ENCODE peak calls at places on chromosomes 11 and 22, in six cellular contexts. N is A549, L is fibroblast of lung, E is mucosa of descending colon, P is body of pancreas, C is testis. R is an unnamed sample.
A peak's percentile ranks its signal among the peaks of the same experiment; 100 is the strongest.

GRCh38 chr22:19884161-19884953 is 29.7 kb upstream of the GNB1L start:
- DNase-seq in N (no peak), L (no peak), E (no peak), P (no peak), C (no peak), R (no peak)

GRCh38 chr22:49814164-49814686 is 13.4 kb downstream of the BRD1 start:
- DNase-seq in N (no peak), L (no peak), E (no peak), P (peak; percentile 33), C (no peak), R (no peak)

GRCh38 chr11:57667065-57667714 is 724 bp upstream of the ZDHHC5 start:
- DNase-seq in N (peak; percentile 99), L (peak; percentile 99), E (peak; percentile 95), P (peak; percentile 95), C (peak; percentile 100), R (peak; percentile 96)

GRCh38 chr11:91163619-91164451 is 941.0 kb upstream of the CHORDC1 start:
- DNase-seq in N (peak; percentile 44), L (peak; percentile 90), E (no peak), P (no peak), C (no peak), R (no peak)

GRCh38 chr11:77377734-77378133 is 76.2 kb upstream of the GDPD4 start:
- DNase-seq in N (no peak), L (peak; percentile 18), E (no peak), P (no peak), C (no peak), R (no peak)

GRCh38 chr22:31676700-31677099 is 14.7 kb upstream of the PISD start:
- DNase-seq in N (peak; percentile 90), L (peak; percentile 93), E (peak; percentile 98), P (peak; percentile 97), C (peak; percentile 96), R (peak; percentile 94)

GRCh38 chr11:46759196-46759595 is 40.2 kb downstream of the F2 start:
- DNase-seq in N (no peak), L (no peak), E (no peak), P (no peak), C (no peak), R (no peak)

GRCh38 chr11:26134481-26135355 is 197.2 kb upstream of the ANO3 start:
- DNase-seq in N (peak; percentile 14), L (peak; percentile 20), E (peak; percentile 3), P (no peak), C (no peak), R (no peak)

GRCh38 chr11:83219095-83219494 is 25.6 kb downstream of the ANKRD42 start:
- DNase-seq in N (peak; percentile 27), L (no peak), E (no peak), P (no peak), C (no peak), R (no peak)

GRCh38 chr11:84558085-84558905 is 1068.8 kb downstream of the DLG2 start:
- DNase-seq in N (peak; percentile 77), L (peak; percentile 51), E (peak; percentile 58), P (peak; percentile 53), C (peak; percentile 58), R (no peak)

GRCh38 chr11:122933434-122933833 is 48.2 kb downstream of the BSX start:
- DNase-seq in N (no peak), L (no peak), E (no peak), P (no peak), C (no peak), R (no peak)

GRCh38 chr11:48900131-48900800 is 83.4 kb downstream of the TRIM51G start:
- DNase-seq in N (no peak), L (no peak), E (no peak), P (no peak), C (no peak), R (no peak)

GRCh38 chr11:124583827-124584226 is 14.0 kb downstream of the OR8A1 start:
- DNase-seq in N (no peak), L (no peak), E (peak; percentile 27), P (no peak), C (no peak), R (no peak)

GRCh38 chr11:122354029-122354697 is 238.1 kb upstream of the BLID start:
- DNase-seq in N (no peak), L (peak; percentile 70), E (no peak), P (no peak), C (no peak), R (no peak)

GRCh38 chr11:45657496-45658260 is 7.7 kb downstream of the CHST1 start:
- DNase-seq in N (no peak), L (no peak), E (no peak), P (no peak), C (no peak), R (no peak)

DNA sequence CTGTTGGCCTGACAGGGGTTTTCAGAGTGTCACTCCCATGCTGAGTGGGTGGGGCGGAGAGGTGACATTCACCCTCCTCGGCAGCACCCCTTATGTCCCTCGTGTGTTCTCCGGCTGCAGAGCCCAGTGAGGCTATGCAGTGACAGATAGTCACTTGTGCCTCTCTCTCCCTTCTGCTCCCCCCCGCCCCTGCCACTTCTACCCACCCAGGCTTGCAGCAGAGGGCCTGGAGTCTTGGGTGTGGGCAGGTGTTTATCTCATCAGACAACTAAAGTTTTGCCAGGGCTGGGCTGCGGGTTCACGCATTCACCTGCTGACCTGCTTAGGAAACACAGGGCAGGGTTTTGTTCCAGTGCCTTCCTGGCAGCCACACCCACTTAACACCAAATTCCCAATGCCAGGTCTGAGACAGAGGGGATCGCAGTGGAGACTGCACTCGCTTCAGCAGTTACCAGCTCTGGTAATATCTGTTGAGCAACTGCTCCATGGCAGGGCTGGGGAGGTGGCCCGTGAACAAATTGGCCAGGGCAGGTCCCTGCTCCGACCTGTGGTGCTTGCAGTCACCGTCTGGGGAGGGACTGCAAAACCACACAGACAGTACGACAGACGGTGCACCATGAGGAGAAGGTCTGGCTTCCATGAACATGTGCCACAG is 50.5 kb upstream of the ADA2 start:
- DNase-seq in N (no peak), L (no peak), E (peak; percentile 63), P (no peak), C (no peak), R (no peak)
- H3K4me1 ChIP-seq in N (no peaks in the 10 kb centered on the region), L (no peaks in the 10 kb centered on the region), E (peaks cover 18% of the 10 kb centered on the region), P (peaks cover 18% of the 10 kb centered on the region), C (peaks cover 7% of the 10 kb centered on the region), R (peaks cover 5% of the 10 kb centered on the region)

DNA sequence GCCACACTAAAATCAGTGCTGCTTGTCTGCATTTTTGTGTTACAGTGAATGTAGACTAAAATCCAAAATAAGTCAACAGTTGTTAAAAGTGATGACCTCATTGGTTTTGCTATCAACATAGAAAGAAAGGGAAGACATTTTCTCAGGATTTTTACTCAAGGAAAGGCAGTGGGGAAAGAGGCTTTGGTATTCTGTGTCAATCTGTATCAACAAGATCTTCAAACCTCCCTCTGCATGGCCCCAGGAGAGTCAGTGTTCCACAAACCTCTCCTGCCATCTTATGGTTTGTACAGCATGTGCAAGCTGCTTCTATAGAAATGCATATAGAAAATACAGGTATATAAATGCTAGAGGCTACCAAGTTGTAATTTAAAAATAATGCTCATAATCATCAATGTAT is 13.8 kb upstream of the OR51M1 start:
- DNase-seq in N (peak; percentile 11), L (no peak), E (no peak), P (no peak), C (no peak), R (no peak)
- TF ChIP-seq CTCF in N (peak; percentile 5), L (peak; percentile 61), E (no peak), P (no peak), C (no peak), R (no peak)

GRCh38 chr11:18791175-18792065 is at the start of gene PTPN5:
- DNase-seq in N (peak; percentile 34), L (peak; percentile 22), E (no peak), P (no peak), C (peak; percentile 42), R (no peak)
- H3K4me3 ChIP-seq in N (peak within 1 kb of the TSS; percentile 54), L (no peak within 1 kb of the TSS), E (no peak within 1 kb of the TSS), P (no peak within 1 kb of the TSS), C (peak within 1 kb of the TSS; percentile 44), R (peak within 1 kb of the TSS; percentile 13)

DNA sequence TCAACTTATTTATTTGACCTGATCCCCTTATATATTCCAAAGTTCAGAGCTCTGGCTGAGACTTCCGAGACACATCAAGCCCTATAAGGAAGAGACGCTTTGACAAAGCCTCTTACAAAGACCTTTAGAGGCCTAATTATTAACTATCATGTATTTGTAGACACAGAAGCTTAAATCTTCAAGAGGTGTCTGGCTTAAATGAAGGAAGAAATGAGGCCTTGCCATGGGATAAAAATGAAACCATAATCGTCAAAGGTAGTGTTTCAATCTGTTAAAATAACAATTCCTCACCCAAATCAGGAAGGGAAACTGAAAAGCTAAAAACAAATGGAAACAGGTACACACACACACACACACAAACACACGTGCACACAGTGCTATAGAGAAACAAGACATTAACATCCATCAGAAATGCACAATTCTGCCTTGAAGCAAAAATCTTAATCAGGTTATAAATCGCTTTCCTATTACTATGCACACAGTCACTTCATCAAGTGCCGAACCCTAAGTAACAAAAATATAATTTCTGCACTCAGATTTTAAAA is 50.2 kb downstream of the PITPNB start:
- DNase-seq in N (no peak), L (no peak), E (no peak), P (no peak), C (no peak), R (no peak)
- H3K4me1 ChIP-seq in N (peaks cover 66% of the 10 kb centered on the region), L (peaks cover 18% of the 10 kb centered on the region), E (peaks cover 27% of the 10 kb centered on the region), P (peaks cover 68% of the 10 kb centered on the region), C (peaks cover 57% of the 10 kb centered on the region), R (peaks cover 51% of the 10 kb centered on the region)

DNA sequence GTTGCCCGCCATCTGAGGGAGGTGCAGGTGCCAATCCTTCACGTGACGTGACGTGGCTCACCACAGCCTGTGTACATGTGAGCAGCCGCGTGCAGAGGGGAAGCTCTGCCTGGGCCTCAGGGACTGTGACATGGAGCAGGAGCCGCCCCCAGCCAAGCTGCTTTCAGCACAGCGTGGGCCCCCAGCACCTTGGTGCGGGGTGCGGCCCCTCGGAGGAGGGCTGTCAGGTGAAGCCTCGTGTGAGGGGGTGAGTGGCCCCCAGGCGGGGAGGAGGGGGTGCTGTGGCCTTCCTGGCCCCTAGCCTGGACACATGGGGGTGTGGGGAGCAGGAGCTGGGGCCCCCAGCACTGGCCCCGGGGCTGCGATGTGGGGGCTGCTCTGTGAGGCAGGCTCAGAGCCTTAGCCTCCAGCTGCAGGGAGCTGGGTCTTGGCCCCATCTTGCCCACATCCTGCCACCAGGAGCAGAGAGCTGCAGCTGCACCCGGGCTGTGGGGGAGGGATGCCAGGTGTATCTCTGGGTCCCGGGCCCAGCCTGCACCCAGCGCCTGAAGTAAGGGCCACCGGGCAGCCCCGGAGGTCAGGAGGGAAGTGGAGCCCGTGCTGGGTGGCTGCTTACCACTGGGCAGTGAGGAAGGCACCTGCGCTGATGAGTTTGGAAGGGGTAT is at the start of gene ADORA2A:
- DNase-seq in N (no peak), L (no peak), E (peak; percentile 72), P (no peak), C (no peak), R (peak; percentile 38)
- TF ChIP-seq CTCF in N (no peak), L (no peak), E (no peak), P (no peak), C (no peak), R (no peak)